ENCODE peak calls at places on chromosomes 7 and 10, in six cellular contexts. L, X, G, K, N and B are unnamed samples.
A peak's percentile ranks its signal among the peaks of the same experiment; 100 is the strongest.

GRCh38 chr10:108544500-108545120 is 1378.7 kb downstream of the XPNPEP1 start:
- DNase-seq in L (no peak), X (no peak), G (peak; percentile 9), K (peak; percentile 1), N (no peak), B (peak; percentile 78)

GRCh38 chr7:52753855-52754254 is 281.6 kb upstream of the POM121L12 start:
- DNase-seq in L (no peak), X (no peak), G (no peak), K (no peak), N (no peak), B (no peak)

GRCh38 chr7:2521952-2522591 is 2.5 kb downstream of the LFNG start:
- DNase-seq in L (no peak), X (no peak), G (peak; percentile 48), K (no peak), N (no peak), B (no peak)

GRCh38 chr10:104300736-104301292 is 31.8 kb downstream of the GSTO2 start:
- DNase-seq in L (no peak), X (peak; percentile 94), G (peak; percentile 85), K (peak; percentile 27), N (peak; percentile 93), B (peak; percentile 96)

GRCh38 chr10:49781247-49781646 is 19.1 kb upstream of the OGDHL start:
- DNase-seq in L (no peak), X (no peak), G (no peak), K (no peak), N (no peak), B (peak; percentile 46)

GRCh38 chr7:90271753-90272152 is 26.8 kb downstream of the CFAP69 start:
- DNase-seq in L (no peak), X (peak; percentile 64), G (no peak), K (no peak), N (peak; percentile 15), B (peak; percentile 69)

GRCh38 chr10:73860050-73860491 is 14.3 kb downstream of the CAMK2G start:
- DNase-seq in L (no peak), X (no peak), G (no peak), K (no peak), N (no peak), B (no peak)

GRCh38 chr7:22665816-22666375 is 61.1 kb upstream of the IL6 start:
- DNase-seq in L (no peak), X (no peak), G (no peak), K (no peak), N (no peak), B (no peak)

GRCh38 chr7:83824214-83824613 is 175.3 kb upstream of the SEMA3E start:
- DNase-seq in L (no peak), X (no peak), G (peak; percentile 42), K (no peak), N (no peak), B (peak; percentile 4)

GRCh38 chr7:45919947-45920542 is 1.0 kb downstream of the IGFBP3 start:
- DNase-seq in L (no peak), X (no peak), G (no peak), K (no peak), N (no peak), B (no peak)

GRCh38 chr10:1050555-1050954 is 1.6 kb upstream of the IDI1 start:
- DNase-seq in L (no peak), X (no peak), G (no peak), K (peak; percentile 49), N (no peak), B (no peak)

GRCh38 chr7:71267734-71268133 is 135.8 kb downstream of the GALNT17 start:
- DNase-seq in L (no peak), X (no peak), G (no peak), K (no peak), N (no peak), B (no peak)
- TF ChIP-seq CTCF in L (no peak), X (no peak), G (no peak), K (no peak), N (no peak), B (no peak)

GRCh38 chr7:128792471-128793183 is 859 bp downstream of the CCDC136 start:
- DNase-seq in L (no peak), X (no peak), G (no peak), K (no peak), N (no peak), B (no peak)
- H3K4me3 ChIP-seq in L (no peak overlapping the region), X (no peak overlapping the region), G (no peak overlapping the region), K (no peak overlapping the region), N (peak overlapping the region; percentile 80), B (no peak overlapping the region)

GRCh38 chr7:141203177-141203576 is 129.3 kb downstream of the TMEM178B start:
- DNase-seq in L (no peak), X (no peak), G (no peak), K (no peak), N (no peak), B (no peak)

GRCh38 chr7:141200191-141201108 is 126.6 kb downstream of the TMEM178B start:
- DNase-seq in L (no peak), X (no peak), G (no peak), K (no peak), N (no peak), B (no peak)

GRCh38 chr7:141201145-141201885 is 127.5 kb downstream of the TMEM178B start:
- DNase-seq in L (no peak), X (no peak), G (no peak), K (no peak), N (no peak), B (no peak)

GRCh38 chr7:141198191-141198958 is 124.5 kb downstream of the TMEM178B start:
- DNase-seq in L (no peak), X (no peak), G (no peak), K (no peak), N (no peak), B (no peak)

GRCh38 chr7:141202540-141202939 is 128.7 kb downstream of the TMEM178B start:
- DNase-seq in L (no peak), X (no peak), G (no peak), K (no peak), N (no peak), B (no peak)
- TF ChIP-seq CTCF in L (no peak), X (no peak), G (no peak), K (no peak), N (no peak), B (no peak)

DNA sequence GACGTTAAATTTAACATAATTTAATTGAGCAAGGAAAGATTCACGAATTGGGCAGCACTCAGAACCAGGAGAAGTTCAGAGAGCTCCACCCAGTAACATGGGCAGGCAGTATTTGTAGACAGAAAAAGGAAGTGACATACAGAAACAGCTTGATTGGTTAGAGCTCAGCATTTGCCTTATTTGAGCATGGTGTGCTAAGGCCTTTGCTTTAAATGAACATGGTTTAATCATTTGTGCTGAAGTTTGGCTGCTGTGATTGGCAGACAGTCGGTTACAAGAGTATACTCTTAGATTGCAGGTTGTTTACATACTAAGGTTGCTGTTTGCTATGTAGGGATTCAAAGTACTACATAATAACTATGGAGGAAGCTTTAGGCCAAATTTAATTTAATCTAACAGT is 199.2 kb downstream of the MALRD1 start:
- DNase-seq in L (no peak), X (no peak), G (no peak), K (no peak), N (no peak), B (no peak)
- H3K4me3 ChIP-seq in L (no peak overlapping the region), X (no peak overlapping the region), G (no peak overlapping the region), K (no peak overlapping the region), N (no peak overlapping the region), B (no peak overlapping the region)

DNA sequence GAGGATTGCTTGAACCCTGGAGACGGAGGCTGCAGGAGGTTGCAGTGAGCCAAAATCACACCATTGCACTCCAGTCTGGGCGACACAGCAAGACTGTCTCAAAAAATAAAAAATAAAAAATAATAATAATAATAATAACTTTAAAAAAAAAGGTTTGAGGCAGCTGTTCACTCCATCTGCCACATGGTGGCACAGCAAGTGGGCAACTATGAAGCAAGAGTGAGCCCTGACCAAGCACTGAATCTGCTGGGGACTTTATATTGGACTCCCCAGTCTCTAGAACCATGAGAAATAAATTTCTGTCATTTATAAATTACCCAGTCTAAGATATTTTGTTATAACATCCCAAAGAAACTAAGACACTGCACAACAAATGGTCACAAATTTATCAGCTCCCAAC is 14.6 kb upstream of the BRI3 start:
- DNase-seq in L (no peak), X (no peak), G (no peak), K (no peak), N (no peak), B (peak; percentile 45)
- TF ChIP-seq CTCF in L (peak; percentile 20), X (peak; percentile 54), G (peak; percentile 43), K (peak; percentile 48), N (peak; percentile 38), B (peak; percentile 52)

GRCh38 chr7:43114451-43114765 is 2.0 kb downstream of the HECW1 start:
- DNase-seq in L (no peak), X (no peak), G (no peak), K (no peak), N (no peak), B (no peak)
- H3K4me3 ChIP-seq in L (no peak overlapping the region), X (no peak overlapping the region), G (no peak overlapping the region), K (no peak overlapping the region), N (no peak overlapping the region), B (no peak overlapping the region)

DNA sequence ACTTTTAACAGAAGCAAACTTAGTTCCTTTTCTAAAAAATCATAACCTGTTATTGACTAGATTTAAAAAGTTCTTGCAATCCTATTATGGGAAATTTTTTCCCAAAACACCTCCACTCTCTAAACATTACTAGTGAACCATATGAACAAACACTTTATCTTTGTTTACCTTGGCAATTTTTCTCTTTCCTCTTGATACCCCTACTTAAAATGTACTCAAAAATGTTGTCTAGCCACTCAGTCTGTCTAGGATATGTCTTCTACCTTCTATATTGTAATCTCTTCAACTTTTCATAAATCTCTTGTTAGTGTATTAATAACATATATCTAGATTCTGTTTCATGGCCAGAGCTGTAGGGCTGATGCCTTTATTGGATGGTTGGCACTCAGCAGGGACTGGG is 630.0 kb upstream of the GRM3 start:
- DNase-seq in L (no peak), X (no peak), G (no peak), K (no peak), N (no peak), B (no peak)
- TF ChIP-seq CTCF in L (no peak), X (no peak), G (no peak), K (no peak), N (no peak), B (no peak)